ENCODE peak calls at places on chromosomes 7 and 10, in seven cellular contexts. B, M, T, E, N, A and P are unnamed samples.

GRCh38 chr10:88960854-88961253 is 8.3 kb upstream of the ACTA2 start:
- DNase-seq in B (no peak), M (no peak), T (no peak), E (no peak), N (no peak), A (peak), P (no peak)

GRCh38 chr7:142381727-142382409 is 124.0 kb upstream of the PRSS58 start:
- DNase-seq in B (no peak), M (no peak), T (no peak), E (no peak), N (no peak), A (no peak), P (no peak)

GRCh38 chr7:74474271-74474865 is 20.7 kb downstream of the GTF2IRD1 start:
- DNase-seq in B (no peak), M (no peak), T (no peak), E (no peak), N (no peak), A (peak), P (no peak)

GRCh38 chr7:116736927-116737715 is 65.1 kb downstream of the MET start:
- DNase-seq in B (no peak), M (no peak), T (peak), E (no peak), N (no peak), A (peak), P (no peak)

GRCh38 chr10:123640016-123640535 is 26.1 kb upstream of the GPR26 start:
- DNase-seq in B (no peak), M (no peak), T (no peak), E (no peak), N (no peak), A (peak), P (no peak)

GRCh38 chr10:102334106-102334505 is 61.4 kb upstream of the NFKB2 start:
- DNase-seq in B (no peak), M (no peak), T (no peak), E (no peak), N (no peak), A (no peak), P (no peak)

GRCh38 chr7:30776971-30777370 is 5.8 kb downstream of the MINDY4 start:
- DNase-seq in B (no peak), M (no peak), T (no peak), E (no peak), N (no peak), A (no peak), P (no peak)

GRCh38 chr10:77636967-77637473 is 588 bp downstream of the KCNMA1 start:
- DNase-seq in B (no peak), M (no peak), T (no peak), E (no peak), N (no peak), A (peak), P (no peak)

GRCh38 chr7:52260046-52260665 is 775.3 kb upstream of the POM121L12 start:
- DNase-seq in B (no peak), M (no peak), T (no peak), E (no peak), N (no peak), A (no peak), P (no peak)

GRCh38 chr10:88952647-88953111 is at the start of gene ACTA2:
- DNase-seq in B (peak), M (no peak), T (no peak), E (no peak), N (no peak), A (peak), P (no peak)

GRCh38 chr7:19872094-19872493 is 98.7 kb upstream of the TMEM196 start:
- DNase-seq in B (no peak), M (no peak), T (no peak), E (no peak), N (no peak), A (no peak), P (no peak)

GRCh38 chr10:110833941-110834621 is 37.6 kb upstream of the PDCD4 start:
- DNase-seq in B (no peak), M (no peak), T (no peak), E (no peak), N (no peak), A (no peak), P (peak)

GRCh38 chr7:5607958-5608656 is 173.4 kb downstream of the RNF216 start:
- DNase-seq in B (no peak), M (no peak), T (no peak), E (no peak), N (no peak), A (peak), P (no peak)

GRCh38 chr7:92932450-92932849 is 96.1 kb upstream of the CDK6 start:
- DNase-seq in B (no peak), M (no peak), T (no peak), E (no peak), N (no peak), A (no peak), P (no peak)

GRCh38 chr10:46235705-46236536 is 50.9 kb upstream of the ANTXRL start:
- DNase-seq in B (no peak), M (no peak), T (no peak), E (no peak), N (peak), A (no peak), P (no peak)

GRCh38 chr10:14478639-14479038 is 147.9 kb upstream of the FRMD4A start:
- DNase-seq in B (peak), M (peak), T (no peak), E (no peak), N (no peak), A (peak), P (peak)

GRCh38 chr10:98956576-98957260 is 278.9 kb downstream of the HPSE2 start:
- DNase-seq in B (no peak), M (no peak), T (peak), E (no peak), N (no peak), A (peak), P (no peak)

GRCh38 chr7:55504093-55504859 is 68.0 kb downstream of the VOPP1 start:
- DNase-seq in B (no peak), M (no peak), T (no peak), E (no peak), N (no peak), A (peak), P (peak)

GRCh38 chr10:96987141-96987841 is 155.2 kb downstream of the LCOR start:
- DNase-seq in B (no peak), M (no peak), T (no peak), E (no peak), N (no peak), A (no peak), P (no peak)

GRCh38 chr7:26153246-26153822 is 1.3 kb downstream of the NFE2L3 start:
- DNase-seq in B (no peak), M (peak), T (no peak), E (peak), N (no peak), A (no peak), P (no peak)

GRCh38 chr10:79299397-79300370 is 47.6 kb upstream of the PPIF start:
- DNase-seq in B (peak), M (no peak), T (peak), E (no peak), N (no peak), A (peak), P (no peak)

GRCh38 chr10:122499491-122499941 is 38.2 kb downstream of the HTRA1 start:
- DNase-seq in B (no peak), M (no peak), T (no peak), E (no peak), N (no peak), A (peak), P (no peak)

GRCh38 chr7:19116121-19117080 is 1.0 kb downstream of the TWIST1 start:
- DNase-seq in B (peak), M (peak), T (no peak), E (no peak), N (no peak), A (peak), P (no peak)

GRCh38 chr7:80885774-80886173 is 33.1 kb downstream of the SEMA3C start:
- DNase-seq in B (no peak), M (no peak), T (no peak), E (no peak), N (no peak), A (no peak), P (no peak)

GRCh38 chr7:73699370-73700069 is 16.1 kb downstream of the BUD23 start:
- DNase-seq in B (no peak), M (no peak), T (no peak), E (no peak), N (no peak), A (no peak), P (no peak)

GRCh38 chr10:69568472-69569143 is 4.6 kb downstream of the NEUROG3 start:
- DNase-seq in B (no peak), M (no peak), T (no peak), E (no peak), N (no peak), A (no peak), P (no peak)

GRCh38 chr10:73785721-73786511 is 510 bp downstream of the ZSWIM8 start:
- DNase-seq in B (no peak), M (peak), T (no peak), E (peak), N (peak), A (peak), P (no peak)

GRCh38 chr10:103254538-103255325 is 9.0 kb downstream of the RPEL1 start:
- DNase-seq in B (no peak), M (no peak), T (no peak), E (peak), N (no peak), A (peak), P (no peak)

GRCh38 chr7:151139071-151139521 is 28.4 kb downstream of the GBX1 start:
- DNase-seq in B (no peak), M (no peak), T (no peak), E (no peak), N (no peak), A (no peak), P (no peak)

GRCh38 chr10:89302628-89303027 is 782 bp downstream of the IFIT2 start:
- DNase-seq in B (no peak), M (no peak), T (no peak), E (no peak), N (no peak), A (peak), P (no peak)

GRCh38 chr7:128873234-128873633 is 10.6 kb downstream of the ATP6V1F start:
- DNase-seq in B (peak), M (no peak), T (no peak), E (no peak), N (no peak), A (no peak), P (no peak)

GRCh38 chr7:157555921-157556320 is 219.1 kb downstream of the DNAJB6 start:
- DNase-seq in B (no peak), M (no peak), T (no peak), E (no peak), N (no peak), A (no peak), P (no peak)

GRCh38 chr7:128697301-128697905 is 25.3 kb downstream of the GARIN1A start:
- DNase-seq in B (peak), M (peak), T (peak), E (peak), N (peak), A (peak), P (no peak)

GRCh38 chr10:128097783-128098182 is 28.4 kb downstream of the MKI67 start:
- DNase-seq in B (no peak), M (no peak), T (no peak), E (no peak), N (no peak), A (peak), P (no peak)

GRCh38 chr7:40843338-40844026 is 708.7 kb downstream of the SUGCT start:
- DNase-seq in B (no peak), M (no peak), T (no peak), E (no peak), N (no peak), A (peak), P (no peak)

GRCh38 chr10:8044331-8044907 is 10.1 kb upstream of the GATA3 start:
- DNase-seq in B (no peak), M (no peak), T (no peak), E (no peak), N (no peak), A (no peak), P (no peak)